ENCODE peak calls at places on chromosomes 7 and 10, in seven cellular contexts. U is cardiac fibroblast, J is body of pancreas, D is retina, Z is EL, A is fibroblast of the aortic adventitia, F is non-pigmented ciliary epithelial cell. Q is an unnamed sample.

GRCh38 chr10:7288060-7288690 is 122.7 kb downstream of the SFMBT2 start:
- DNase-seq in D (no peak), J (peak), Z (no peak), F (no peak), U (no peak), A (no peak), Q (no peak)

GRCh38 chr10:30591249-30591670 is 38.3 kb downstream of the LYZL2 start:
- DNase-seq in U (peak), F (no peak), Z (peak), D (peak), A (peak), J (peak), Q (peak)

GRCh38 chr7:24894670-24895221 is 85.2 kb downstream of the OSBPL3 start:
- DNase-seq in U (no peak), F (no peak), A (peak), J (peak), D (peak), Z (peak), Q (peak)

GRCh38 chr10:1104971-1105370 is 48.8 kb downstream of the WDR37 start:
- DNase-seq in J (no peak), A (no peak), F (no peak), Z (no peak), D (no peak), U (no peak), Q (no peak)

GRCh38 chr10:27457966-27458365 is 46.1 kb upstream of the RAB18 start:
- DNase-seq in U (no peak), A (no peak), D (no peak), F (no peak), Z (no peak), J (no peak), Q (no peak)

GRCh38 chr10:105037029-105037428 is 395.9 kb downstream of the SORCS3 start:
- DNase-seq in Z (no peak), F (no peak), D (no peak), A (no peak), J (no peak), U (no peak), Q (no peak)

GRCh38 chr7:143288836-143289235 is 685 bp downstream of the CASP2 start:
- DNase-seq in D (no peak), F (no peak), Z (peak), A (no peak), J (no peak), U (no peak), Q (no peak)

GRCh38 chr7:77269360-77270075 is 69.9 kb upstream of the FGL2 start:
- DNase-seq in F (no peak), U (peak), D (no peak), Z (no peak), J (no peak), A (no peak), Q (no peak)

GRCh38 chr10:131272897-131273451 is 38.5 kb downstream of the TCERG1L start:
- DNase-seq in J (no peak), D (no peak), A (no peak), F (no peak), U (no peak), Z (no peak), Q (no peak)

GRCh38 chr10:101778781-101779543 is 3.0 kb upstream of the FGF8 start:
- DNase-seq in Z (no peak), F (no peak), J (peak), A (peak), U (peak), D (peak), Q (peak)

GRCh38 chr10:13987472-13987871 is 343.3 kb downstream of the FRMD4A start:
- DNase-seq in Z (peak), J (no peak), A (peak), U (peak), F (no peak), D (no peak), Q (no peak)

GRCh38 chr7:27433581-27433980 is 191.0 kb downstream of the EVX1 start:
- DNase-seq in Z (no peak), U (no peak), J (no peak), D (no peak), F (no peak), A (no peak), Q (no peak)

GRCh38 chr10:62475531-62475930 is 101.4 kb downstream of the ZNF365 start:
- DNase-seq in F (no peak), D (no peak), Z (peak), J (no peak), U (no peak), A (no peak), Q (no peak)

GRCh38 chr7:39501358-39501757 is 64.8 kb upstream of the YAE1 start:
- DNase-seq in J (no peak), F (peak), D (no peak), Z (no peak), U (no peak), A (peak), Q (no peak)

GRCh38 chr10:5606321-5606720 is 60.1 kb downstream of the ASB13 start:
- DNase-seq in J (no peak), D (no peak), U (no peak), F (no peak), Z (no peak), A (no peak), Q (no peak)